ENCODE peak calls at places on chromosomes 13 and 19, in eight cellular contexts. One of them, this sample, is unnamed.

GRCh38 chr19:29003641-29004409 is 209.1 kb downstream of the UQCRFS1 start:
- DNase-seq in GM23248: no peak
- DNase-seq in transverse colon: no peak
- DNase-seq in left ventricle myocardium inferior: no peak
- DNase-seq in mucosa of descending colon: no peak
- DNase-seq in lung: no peak
- DNase-seq in DND-41: no peak
- DNase-seq in CD8-positive, alpha-beta memory T cell: no peak
- DNase-seq in this sample: no peak

GRCh38 chr19:53308339-53308811 is 25.2 kb upstream of the ZNF845 start:
- DNase-seq in GM23248: peak; percentile 68
- DNase-seq in CD8-positive, alpha-beta memory T cell: no peak
- DNase-seq in left ventricle myocardium inferior: peak; percentile 16
- DNase-seq in DND-41: peak; percentile 61
- DNase-seq in mucosa of descending colon: peak; percentile 38
- DNase-seq in transverse colon: no peak
- DNase-seq in lung: no peak
- DNase-seq in this sample: peak; percentile 48

GRCh38 chr19:15424692-15425272 is 6.0 kb upstream of the AKAP8L start:
- DNase-seq in mucosa of descending colon: no peak
- DNase-seq in CD8-positive, alpha-beta memory T cell: no peak
- DNase-seq in transverse colon: no peak
- DNase-seq in GM23248: no peak
- DNase-seq in left ventricle myocardium inferior: no peak
- DNase-seq in DND-41: no peak
- DNase-seq in lung: no peak
- DNase-seq in this sample: no peak

GRCh38 chr19:55656552-55656951 is 1.7 kb downstream of the U2AF2 start:
- DNase-seq in GM23248: no peak
- DNase-seq in DND-41: no peak
- DNase-seq in left ventricle myocardium inferior: no peak
- DNase-seq in mucosa of descending colon: no peak
- DNase-seq in lung: no peak
- DNase-seq in transverse colon: no peak
- DNase-seq in CD8-positive, alpha-beta memory T cell: no peak
- DNase-seq in this sample: no peak

GRCh38 chr13:34086281-34086680 is 268.3 kb downstream of the RFC3 start:
- DNase-seq in mucosa of descending colon: no peak
- DNase-seq in transverse colon: no peak
- DNase-seq in left ventricle myocardium inferior: no peak
- DNase-seq in GM23248: no peak
- DNase-seq in lung: no peak
- DNase-seq in DND-41: no peak
- DNase-seq in CD8-positive, alpha-beta memory T cell: no peak
- DNase-seq in this sample: no peak

GRCh38 chr19:44548736-44549135 is 19.3 kb upstream of the CEACAM20 start:
- DNase-seq in transverse colon: no peak
- DNase-seq in mucosa of descending colon: no peak
- DNase-seq in GM23248: peak; percentile 48
- DNase-seq in DND-41: no peak
- DNase-seq in left ventricle myocardium inferior: no peak
- DNase-seq in CD8-positive, alpha-beta memory T cell: no peak
- DNase-seq in lung: peak; percentile 10
- DNase-seq in this sample: no peak

GRCh38 chr19:12884627-12884925 is 2.4 kb downstream of the KLF1 start:
- DNase-seq in CD8-positive, alpha-beta memory T cell: no peak
- DNase-seq in transverse colon: no peak
- DNase-seq in DND-41: no peak
- DNase-seq in GM23248: no peak
- DNase-seq in mucosa of descending colon: no peak
- DNase-seq in left ventricle myocardium inferior: no peak
- DNase-seq in lung: no peak
- DNase-seq in this sample: no peak

GRCh38 chr19:41795031-41795461 is 1.3 kb upstream of the CEACAM3 start:
- DNase-seq in CD8-positive, alpha-beta memory T cell: peak; percentile 36
- DNase-seq in left ventricle myocardium inferior: no peak
- DNase-seq in GM23248: peak; percentile 56
- DNase-seq in DND-41: peak; percentile 66
- DNase-seq in lung: peak; percentile 70
- DNase-seq in mucosa of descending colon: no peak
- DNase-seq in transverse colon: peak; percentile 63
- DNase-seq in this sample: peak; percentile 67

GRCh38 chr13:43058836-43059235 is 35.5 kb downstream of the DNAJC15 start:
- DNase-seq in left ventricle myocardium inferior: no peak
- DNase-seq in mucosa of descending colon: no peak
- DNase-seq in GM23248: no peak
- DNase-seq in CD8-positive, alpha-beta memory T cell: no peak
- DNase-seq in transverse colon: no peak
- DNase-seq in lung: no peak
- DNase-seq in DND-41: no peak
- DNase-seq in this sample: no peak

GRCh38 chr19:40594657-40595077 is 6.5 kb upstream of the LTBP4 start:
- DNase-seq in CD8-positive, alpha-beta memory T cell: no peak
- DNase-seq in lung: no peak
- DNase-seq in transverse colon: no peak
- DNase-seq in GM23248: peak; percentile 88
- DNase-seq in mucosa of descending colon: no peak
- DNase-seq in DND-41: no peak
- DNase-seq in left ventricle myocardium inferior: no peak
- DNase-seq in this sample: no peak

GRCh38 chr13:76879876-76880270 is 6.3 kb downstream of the KCTD12 start:
- DNase-seq in GM23248: no peak
- DNase-seq in lung: no peak
- DNase-seq in left ventricle myocardium inferior: no peak
- DNase-seq in mucosa of descending colon: no peak
- DNase-seq in CD8-positive, alpha-beta memory T cell: no peak
- DNase-seq in transverse colon: no peak
- DNase-seq in DND-41: no peak
- DNase-seq in this sample: no peak

GRCh38 chr19:49843265-49843664 is 7.7 kb upstream of the PTOV1 start:
- DNase-seq in transverse colon: no peak
- DNase-seq in DND-41: no peak
- DNase-seq in lung: no peak
- DNase-seq in GM23248: no peak
- DNase-seq in mucosa of descending colon: no peak
- DNase-seq in left ventricle myocardium inferior: no peak
- DNase-seq in CD8-positive, alpha-beta memory T cell: no peak
- DNase-seq in this sample: no peak

GRCh38 chr13:109642358-109642757 is 144.0 kb downstream of the IRS2 start:
- DNase-seq in lung: no peak
- DNase-seq in transverse colon: no peak
- DNase-seq in CD8-positive, alpha-beta memory T cell: no peak
- DNase-seq in DND-41: no peak
- DNase-seq in mucosa of descending colon: no peak
- DNase-seq in GM23248: no peak
- DNase-seq in left ventricle myocardium inferior: no peak
- DNase-seq in this sample: no peak

GRCh38 chr13:90415902-90416301 is 931.6 kb upstream of the MIR17HG start:
- DNase-seq in GM23248: peak; percentile 33
- DNase-seq in left ventricle myocardium inferior: no peak
- DNase-seq in transverse colon: no peak
- DNase-seq in DND-41: no peak
- DNase-seq in CD8-positive, alpha-beta memory T cell: no peak
- DNase-seq in mucosa of descending colon: no peak
- DNase-seq in lung: no peak
- DNase-seq in this sample: no peak

GRCh38 chr19:31284621-31285020 is 64.6 kb downstream of the TSHZ3 start:
- DNase-seq in transverse colon: no peak
- DNase-seq in DND-41: no peak
- DNase-seq in CD8-positive, alpha-beta memory T cell: no peak
- DNase-seq in left ventricle myocardium inferior: no peak
- DNase-seq in lung: no peak
- DNase-seq in mucosa of descending colon: no peak
- DNase-seq in GM23248: no peak
- DNase-seq in this sample: no peak

GRCh38 chr19:49167857-49168409 is 10.3 kb downstream of the TRPM4 start:
- DNase-seq in left ventricle myocardium inferior: no peak
- DNase-seq in CD8-positive, alpha-beta memory T cell: no peak
- DNase-seq in GM23248: no peak
- DNase-seq in lung: no peak
- DNase-seq in transverse colon: peak; percentile 22
- DNase-seq in DND-41: no peak
- DNase-seq in mucosa of descending colon: peak; percentile 50
- DNase-seq in this sample: no peak

GRCh38 chr13:74117207-74117705 is 16.9 kb downstream of the KLF12 start:
- DNase-seq in GM23248: no peak
- DNase-seq in CD8-positive, alpha-beta memory T cell: no peak
- DNase-seq in DND-41: no peak
- DNase-seq in mucosa of descending colon: no peak
- DNase-seq in lung: no peak
- DNase-seq in left ventricle myocardium inferior: no peak
- DNase-seq in transverse colon: no peak
- DNase-seq in this sample: no peak

GRCh38 chr19:11168568-11168967 is 13.0 kb upstream of the SPC24 start:
- DNase-seq in left ventricle myocardium inferior: no peak
- DNase-seq in transverse colon: no peak
- DNase-seq in mucosa of descending colon: no peak
- DNase-seq in GM23248: peak; percentile 97
- DNase-seq in CD8-positive, alpha-beta memory T cell: no peak
- DNase-seq in lung: no peak
- DNase-seq in DND-41: no peak
- DNase-seq in this sample: peak; percentile 92

GRCh38 chr19:53545271-53546065 is 7.5 kb downstream of the ZNF331 start:
- DNase-seq in transverse colon: no peak
- DNase-seq in DND-41: no peak
- DNase-seq in GM23248: peak; percentile 93
- DNase-seq in left ventricle myocardium inferior: no peak
- DNase-seq in mucosa of descending colon: no peak
- DNase-seq in CD8-positive, alpha-beta memory T cell: no peak
- DNase-seq in lung: peak; percentile 30
- DNase-seq in this sample: peak; percentile 86

GRCh38 chr19:5340637-5341447 is at the start of gene PTPRS:
- DNase-seq in GM23248: peak; percentile 95
- DNase-seq in mucosa of descending colon: peak; percentile 76
- DNase-seq in DND-41: no peak
- DNase-seq in CD8-positive, alpha-beta memory T cell: peak; percentile 44
- DNase-seq in lung: peak; percentile 65
- DNase-seq in transverse colon: peak; percentile 71
- DNase-seq in left ventricle myocardium inferior: peak; percentile 79
- DNase-seq in this sample: peak; percentile 95

DNA sequence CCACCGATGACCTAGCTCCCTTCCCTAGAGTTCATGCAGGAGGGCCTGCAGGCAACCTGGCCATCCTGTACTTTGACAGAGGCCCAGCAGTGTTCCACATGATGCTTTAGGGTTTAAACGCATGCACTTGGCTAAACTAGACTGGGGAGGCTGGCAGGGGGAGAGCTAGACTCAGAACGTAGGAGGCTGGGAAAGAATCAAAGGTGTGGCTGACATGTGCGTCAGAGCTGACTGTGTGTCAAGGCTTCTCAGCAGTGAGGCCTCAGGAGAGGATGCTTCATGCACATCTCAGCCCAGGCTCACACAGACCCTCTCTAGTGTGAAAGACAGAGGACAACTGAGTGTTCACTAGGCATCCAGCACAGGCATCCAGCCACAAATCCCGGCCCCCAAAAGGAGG is 28.7 kb downstream of the DNMT1 start:
- DNase-seq in lung: no peak
- DNase-seq in CD8-positive, alpha-beta memory T cell: no peak
- DNase-seq in left ventricle myocardium inferior: no peak
- DNase-seq in mucosa of descending colon: no peak
- DNase-seq in DND-41: no peak
- DNase-seq in transverse colon: no peak
- DNase-seq in GM23248: no peak
- DNase-seq in this sample: no peak
- H3K36me3 ChIP-seq in lung: peaks cover 19% of the 10 kb centered on the region
- H3K36me3 ChIP-seq in CD8-positive, alpha-beta memory T cell: peaks cover 26% of the 10 kb centered on the region
- H3K36me3 ChIP-seq in left ventricle myocardium inferior: peaks cover 89% of the 10 kb centered on the region
- H3K36me3 ChIP-seq in mucosa of descending colon: no peaks in the 10 kb centered on the region
- H3K36me3 ChIP-seq in DND-41: peaks cover 96% of the 10 kb centered on the region
- H3K36me3 ChIP-seq in transverse colon: no peaks in the 10 kb centered on the region
- H3K36me3 ChIP-seq in GM23248: peaks cover 17% of the 10 kb centered on the region
- H3K36me3 ChIP-seq in this sample: peaks cover 67% of the 10 kb centered on the region

DNA sequence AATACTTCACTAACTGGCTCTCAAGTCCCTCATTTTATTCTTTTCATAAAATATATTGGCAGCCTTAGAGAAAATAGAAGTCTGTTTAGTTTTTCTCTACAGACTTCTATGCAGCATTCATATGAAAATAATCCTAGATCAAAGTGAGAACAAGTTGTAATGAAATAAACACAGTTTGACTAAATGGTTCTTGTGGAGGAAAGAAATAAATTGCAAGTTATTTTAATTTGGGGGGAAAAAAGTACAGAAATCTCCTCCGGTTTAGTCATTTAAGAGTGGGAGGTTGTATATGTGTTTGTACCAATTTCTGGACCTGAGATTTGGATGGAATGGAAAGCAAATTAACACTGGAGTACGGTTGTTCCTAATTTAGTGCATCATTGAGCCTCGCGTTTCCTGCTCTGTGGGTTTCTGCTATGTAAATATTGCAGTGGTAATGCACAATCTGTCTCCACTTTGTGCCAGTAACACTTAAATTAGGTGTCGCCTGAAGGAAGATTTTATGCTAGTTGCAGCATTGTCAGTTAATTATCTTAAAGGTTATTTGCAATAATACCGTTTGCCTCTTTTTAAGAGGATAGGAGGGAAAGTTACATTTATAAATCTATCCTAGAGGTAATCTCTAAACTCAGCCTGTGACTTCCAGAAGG is 100.2 kb downstream of the ZIC5 start:
- DNase-seq in transverse colon: no peak
- DNase-seq in lung: no peak
- DNase-seq in left ventricle myocardium inferior: no peak
- DNase-seq in mucosa of descending colon: no peak
- DNase-seq in GM23248: no peak
- DNase-seq in CD8-positive, alpha-beta memory T cell: no peak
- DNase-seq in DND-41: no peak
- DNase-seq in this sample: no peak
- H3K4me1 ChIP-seq in transverse colon: no peaks in the 10 kb centered on the region
- H3K4me1 ChIP-seq in lung: no peaks in the 10 kb centered on the region
- H3K4me1 ChIP-seq in left ventricle myocardium inferior: no peaks in the 10 kb centered on the region
- H3K4me1 ChIP-seq in mucosa of descending colon: no peaks in the 10 kb centered on the region
- H3K4me1 ChIP-seq in GM23248: no peaks in the 10 kb centered on the region
- H3K4me1 ChIP-seq in CD8-positive, alpha-beta memory T cell: no peaks in the 10 kb centered on the region
- H3K4me1 ChIP-seq in DND-41: no peaks in the 10 kb centered on the region
- H3K4me1 ChIP-seq in this sample: no peaks in the 10 kb centered on the region

DNA sequence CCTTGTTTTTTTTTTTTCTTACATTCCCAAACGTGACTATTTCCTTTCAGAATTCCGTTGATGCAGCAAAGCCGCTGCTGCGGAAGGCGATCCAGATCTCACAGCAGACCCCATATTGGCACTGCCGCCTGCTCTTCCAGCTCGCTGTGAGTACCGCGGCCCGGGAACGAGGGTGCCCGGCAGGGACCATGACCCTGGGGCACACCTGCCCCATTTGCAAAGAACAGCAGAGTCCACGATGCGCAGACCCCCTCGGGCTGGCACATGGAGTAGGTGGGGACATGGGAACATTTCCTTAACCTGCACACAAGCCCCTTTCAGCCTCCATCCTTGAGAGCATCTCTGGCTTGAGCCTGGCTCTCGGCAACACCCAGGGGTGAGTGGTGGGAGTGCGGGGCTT is 16.5 kb downstream of the MAU2 start:
- DNase-seq in GM23248: no peak
- DNase-seq in lung: no peak
- DNase-seq in CD8-positive, alpha-beta memory T cell: no peak
- DNase-seq in DND-41: no peak
- DNase-seq in left ventricle myocardium inferior: no peak
- DNase-seq in mucosa of descending colon: no peak
- DNase-seq in transverse colon: no peak
- DNase-seq in this sample: no peak
- H3K36me3 ChIP-seq in GM23248: peaks cover 32% of the 10 kb centered on the region
- H3K36me3 ChIP-seq in lung: peaks cover 15% of the 10 kb centered on the region
- H3K36me3 ChIP-seq in CD8-positive, alpha-beta memory T cell: peaks cover 34% of the 10 kb centered on the region
- H3K36me3 ChIP-seq in DND-41: peaks cover 85% of the 10 kb centered on the region
- H3K36me3 ChIP-seq in left ventricle myocardium inferior: peaks cover 82% of the 10 kb centered on the region
- H3K36me3 ChIP-seq in mucosa of descending colon: peaks cover 4% of the 10 kb centered on the region
- H3K36me3 ChIP-seq in transverse colon: no peaks in the 10 kb centered on the region
- H3K36me3 ChIP-seq in this sample: peaks cover 66% of the 10 kb centered on the region

GRCh38 chr13:79392882-79393563 is 13.0 kb downstream of the RBM26 start:
- DNase-seq in lung: no peak
- DNase-seq in transverse colon: no peak
- DNase-seq in GM23248: peak; percentile 81
- DNase-seq in left ventricle myocardium inferior: no peak
- DNase-seq in mucosa of descending colon: no peak
- DNase-seq in DND-41: no peak
- DNase-seq in CD8-positive, alpha-beta memory T cell: no peak
- DNase-seq in this sample: no peak
- H3K4me1 ChIP-seq in lung: peaks cover 10% of the 10 kb centered on the region
- H3K4me1 ChIP-seq in transverse colon: peaks cover 8% of the 10 kb centered on the region
- H3K4me1 ChIP-seq in GM23248: peaks cover 10% of the 10 kb centered on the region
- H3K4me1 ChIP-seq in left ventricle myocardium inferior: peaks cover 41% of the 10 kb centered on the region
- H3K4me1 ChIP-seq in mucosa of descending colon: peaks cover 13% of the 10 kb centered on the region
- H3K4me1 ChIP-seq in DND-41: peaks cover 34% of the 10 kb centered on the region
- H3K4me1 ChIP-seq in CD8-positive, alpha-beta memory T cell: peaks cover 62% of the 10 kb centered on the region
- H3K4me1 ChIP-seq in this sample: peaks cover 7% of the 10 kb centered on the region

This sample was measured in adipocyte.